ENCODE peak calls at places on chromosome 12, in ten cellular contexts. One of them, this sample, is unnamed.
A peak's percentile ranks its signal among the peaks of the same experiment; 100 is the strongest.

GRCh38 chr12:78966926-78967325 is 102.4 kb downstream of the SYT1 start:
- DNase-seq in CD8-positive, alpha-beta T cell: no peak
- DNase-seq in trophoblast cell: no peak
- DNase-seq in aorta: no peak
- DNase-seq in breast epithelium: no peak
- DNase-seq in tibial artery: no peak
- DNase-seq in MM.1S: no peak
- DNase-seq in CD8-positive, alpha-beta memory T cell: no peak
- DNase-seq in pancreas: no peak
- DNase-seq in PC-3: no peak
- DNase-seq in this sample: no peak

GRCh38 chr12:113500662-113501435 is 29.2 kb upstream of the LHX5 start:
- DNase-seq in aorta: no peak
- DNase-seq in breast epithelium: no peak
- DNase-seq in trophoblast cell: no peak
- DNase-seq in CD8-positive, alpha-beta T cell: no peak
- DNase-seq in CD8-positive, alpha-beta memory T cell: no peak
- DNase-seq in PC-3: no peak
- DNase-seq in tibial artery: no peak
- DNase-seq in pancreas: no peak
- DNase-seq in MM.1S: no peak
- DNase-seq in this sample: no peak

GRCh38 chr12:81161680-81162079 is 83.8 kb downstream of the ACSS3 start:
- DNase-seq in PC-3: no peak
- DNase-seq in CD8-positive, alpha-beta memory T cell: no peak
- DNase-seq in trophoblast cell: no peak
- DNase-seq in MM.1S: no peak
- DNase-seq in CD8-positive, alpha-beta T cell: no peak
- DNase-seq in aorta: no peak
- DNase-seq in breast epithelium: no peak
- DNase-seq in tibial artery: no peak
- DNase-seq in pancreas: no peak
- DNase-seq in this sample: no peak

GRCh38 chr12:65867428-65867827 is 43.1 kb downstream of the HMGA2 start:
- DNase-seq in breast epithelium: no peak
- DNase-seq in MM.1S: no peak
- DNase-seq in CD8-positive, alpha-beta memory T cell: no peak
- DNase-seq in aorta: no peak
- DNase-seq in tibial artery: no peak
- DNase-seq in pancreas: no peak
- DNase-seq in trophoblast cell: no peak
- DNase-seq in CD8-positive, alpha-beta T cell: no peak
- DNase-seq in PC-3: peak; percentile 54
- DNase-seq in this sample: peak; percentile 48

GRCh38 chr12:78146365-78146772 is 315.7 kb downstream of the NAV3 start:
- DNase-seq in PC-3: peak; percentile 47
- DNase-seq in trophoblast cell: peak; percentile 48
- DNase-seq in CD8-positive, alpha-beta T cell: no peak
- DNase-seq in pancreas: no peak
- DNase-seq in tibial artery: no peak
- DNase-seq in MM.1S: peak; percentile 42
- DNase-seq in CD8-positive, alpha-beta memory T cell: no peak
- DNase-seq in breast epithelium: no peak
- DNase-seq in aorta: no peak
- DNase-seq in this sample: peak; percentile 13

GRCh38 chr12:109715310-109716091 is 1.9 kb downstream of the FAM222A start:
- DNase-seq in breast epithelium: no peak
- DNase-seq in tibial artery: no peak
- DNase-seq in aorta: peak; percentile 76
- DNase-seq in trophoblast cell: no peak
- DNase-seq in pancreas: peak; percentile 80
- DNase-seq in MM.1S: peak; percentile 6
- DNase-seq in CD8-positive, alpha-beta T cell: no peak
- DNase-seq in PC-3: no peak
- DNase-seq in CD8-positive, alpha-beta memory T cell: no peak
- DNase-seq in this sample: no peak

GRCh38 chr12:116321913-116322312 is 44.4 kb upstream of the MED13L start:
- DNase-seq in CD8-positive, alpha-beta memory T cell: no peak
- DNase-seq in MM.1S: no peak
- DNase-seq in trophoblast cell: no peak
- DNase-seq in PC-3: no peak
- DNase-seq in tibial artery: no peak
- DNase-seq in aorta: no peak
- DNase-seq in CD8-positive, alpha-beta T cell: no peak
- DNase-seq in pancreas: no peak
- DNase-seq in breast epithelium: no peak
- DNase-seq in this sample: no peak

GRCh38 chr12:57604454-57605307 is at the start of gene DTX3:
- DNase-seq in PC-3: no peak
- DNase-seq in tibial artery: peak; percentile 65
- DNase-seq in breast epithelium: no peak
- DNase-seq in CD8-positive, alpha-beta memory T cell: no peak
- DNase-seq in CD8-positive, alpha-beta T cell: peak; percentile 65
- DNase-seq in aorta: no peak
- DNase-seq in trophoblast cell: no peak
- DNase-seq in MM.1S: peak; percentile 26
- DNase-seq in pancreas: no peak
- DNase-seq in this sample: no peak

GRCh38 chr12:116803018-116803736 is 65.1 kb downstream of the RNFT2 start:
- DNase-seq in PC-3: no peak
- DNase-seq in MM.1S: peak; percentile 77
- DNase-seq in trophoblast cell: no peak
- DNase-seq in breast epithelium: no peak
- DNase-seq in aorta: no peak
- DNase-seq in CD8-positive, alpha-beta T cell: no peak
- DNase-seq in pancreas: no peak
- DNase-seq in CD8-positive, alpha-beta memory T cell: no peak
- DNase-seq in tibial artery: no peak
- DNase-seq in this sample: no peak

GRCh38 chr12:132354982-132355680 is 25.7 kb upstream of the GALNT9 start:
- DNase-seq in PC-3: no peak
- DNase-seq in trophoblast cell: no peak
- DNase-seq in breast epithelium: no peak
- DNase-seq in MM.1S: no peak
- DNase-seq in CD8-positive, alpha-beta T cell: no peak
- DNase-seq in pancreas: no peak
- DNase-seq in aorta: peak; percentile 69
- DNase-seq in tibial artery: no peak
- DNase-seq in CD8-positive, alpha-beta memory T cell: no peak
- DNase-seq in this sample: no peak
- H3K4me1 ChIP-seq in PC-3: peaks cover 5% of the 10 kb centered on the region
- H3K4me1 ChIP-seq in trophoblast cell: no peaks in the 10 kb centered on the region
- H3K4me1 ChIP-seq in breast epithelium: no peaks in the 10 kb centered on the region
- H3K4me1 ChIP-seq in MM.1S: no peaks in the 10 kb centered on the region
- H3K4me1 ChIP-seq in CD8-positive, alpha-beta T cell: no peaks in the 10 kb centered on the region
- H3K4me1 ChIP-seq in pancreas: no peaks in the 10 kb centered on the region
- H3K4me1 ChIP-seq in aorta: no peaks in the 10 kb centered on the region
- H3K4me1 ChIP-seq in tibial artery: no peaks in the 10 kb centered on the region
- H3K4me1 ChIP-seq in CD8-positive, alpha-beta memory T cell: no peaks in the 10 kb centered on the region
- H3K4me1 ChIP-seq in this sample: no peaks in the 10 kb centered on the region

DNA sequence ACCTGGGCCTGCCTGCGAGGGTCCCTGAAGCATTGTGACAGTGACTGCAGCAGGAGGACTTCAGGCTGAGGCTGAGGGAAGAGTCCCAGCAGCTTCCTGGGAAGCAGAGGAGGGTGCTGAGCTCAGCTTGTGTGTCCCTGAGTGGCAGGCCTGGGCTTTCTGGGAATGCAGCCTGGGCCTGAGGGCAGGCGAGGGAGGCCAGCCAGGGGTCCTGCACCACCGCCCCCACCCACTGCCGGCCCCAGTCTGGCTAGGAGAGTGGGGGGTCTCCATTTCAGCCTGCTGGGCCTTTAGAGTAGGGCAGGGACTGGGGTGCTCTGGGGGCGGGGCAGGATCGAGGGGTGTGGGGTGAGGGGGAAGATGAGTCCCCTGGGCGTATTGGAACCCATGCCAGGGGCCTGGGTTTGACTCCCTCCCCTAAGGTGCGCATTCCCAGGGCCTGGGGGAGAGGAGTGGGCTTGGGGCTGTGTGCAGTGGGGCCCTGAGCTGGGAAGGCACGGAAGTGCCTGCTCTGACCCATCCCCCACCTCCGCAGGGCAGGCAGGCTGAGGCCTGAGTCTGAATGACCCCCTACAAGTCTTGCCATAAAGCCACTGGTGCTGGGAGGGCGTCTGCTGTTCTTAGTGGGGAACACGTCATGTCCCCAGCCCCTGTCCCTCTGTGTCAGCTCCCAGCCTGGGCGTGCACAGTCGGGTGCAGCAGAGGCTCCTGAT is 46.4 kb downstream of the KRT80 start:
- DNase-seq in aorta: no peak
- DNase-seq in pancreas: no peak
- DNase-seq in CD8-positive, alpha-beta memory T cell: no peak
- DNase-seq in PC-3: peak; percentile 30
- DNase-seq in MM.1S: no peak
- DNase-seq in tibial artery: no peak
- DNase-seq in trophoblast cell: no peak
- DNase-seq in CD8-positive, alpha-beta T cell: no peak
- DNase-seq in breast epithelium: no peak
- DNase-seq in this sample: no peak
- H3K27ac ChIP-seq in aorta: no peak overlapping the region
- H3K27ac ChIP-seq in pancreas: no peak overlapping the region
- H3K27ac ChIP-seq in CD8-positive, alpha-beta memory T cell: no peak overlapping the region
- H3K27ac ChIP-seq in PC-3: peak overlapping the region; percentile 100
- H3K27ac ChIP-seq in MM.1S: no peak overlapping the region
- H3K27ac ChIP-seq in tibial artery: no peak overlapping the region
- H3K27ac ChIP-seq in trophoblast cell: peak overlapping the region; percentile 31
- H3K27ac ChIP-seq in CD8-positive, alpha-beta T cell: no peak overlapping the region
- H3K27ac ChIP-seq in breast epithelium: peak overlapping the region; percentile 100
- H3K27ac ChIP-seq in this sample: peak overlapping the region; percentile 100

DNA sequence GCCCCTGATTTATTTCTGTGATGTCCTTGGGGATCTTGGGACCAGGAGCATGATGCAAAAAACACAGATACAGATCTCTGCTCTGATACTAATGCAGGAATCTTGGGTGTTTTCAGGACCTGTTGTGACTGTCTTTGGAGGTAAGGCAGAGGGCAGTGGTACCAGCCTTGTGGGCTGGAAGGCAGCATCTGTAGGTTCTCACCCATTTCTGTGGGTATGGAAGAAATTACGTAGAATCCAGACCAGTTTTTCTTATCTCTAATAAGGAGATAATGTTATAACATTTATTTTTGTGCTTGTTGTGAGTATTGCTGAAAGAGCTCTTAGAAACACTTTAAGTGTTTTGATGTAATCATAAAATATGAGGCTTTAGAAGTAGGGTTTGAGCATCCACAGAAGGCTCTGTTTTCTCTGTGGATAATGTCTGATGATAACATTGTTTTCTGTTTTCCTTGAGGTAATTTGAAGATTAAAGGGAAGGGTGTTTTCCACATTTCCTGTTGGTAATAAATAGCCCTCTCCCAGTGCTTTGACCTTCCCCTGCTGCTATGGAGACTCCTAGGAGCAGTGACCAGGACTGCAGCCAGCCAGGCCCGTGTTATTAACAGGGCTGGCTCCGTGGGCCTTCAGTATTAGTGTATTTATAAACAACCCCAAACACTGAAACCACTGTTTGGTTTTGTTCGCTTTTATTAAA is 9.4 kb upstream of the DCP1B start:
- DNase-seq in trophoblast cell: no peak
- DNase-seq in PC-3: no peak
- DNase-seq in tibial artery: peak; percentile 28
- DNase-seq in breast epithelium: no peak
- DNase-seq in CD8-positive, alpha-beta T cell: no peak
- DNase-seq in aorta: no peak
- DNase-seq in MM.1S: no peak
- DNase-seq in CD8-positive, alpha-beta memory T cell: no peak
- DNase-seq in pancreas: no peak
- DNase-seq in this sample: no peak
- H3K4me1 ChIP-seq in trophoblast cell: peaks cover 13% of the 10 kb centered on the region
- H3K4me1 ChIP-seq in PC-3: no peaks in the 10 kb centered on the region
- H3K4me1 ChIP-seq in tibial artery: peaks cover 11% of the 10 kb centered on the region
- H3K4me1 ChIP-seq in breast epithelium: no peaks in the 10 kb centered on the region
- H3K4me1 ChIP-seq in CD8-positive, alpha-beta T cell: no peaks in the 10 kb centered on the region
- H3K4me1 ChIP-seq in aorta: no peaks in the 10 kb centered on the region
- H3K4me1 ChIP-seq in MM.1S: no peaks in the 10 kb centered on the region
- H3K4me1 ChIP-seq in CD8-positive, alpha-beta memory T cell: no peaks in the 10 kb centered on the region
- H3K4me1 ChIP-seq in pancreas: no peaks in the 10 kb centered on the region
- H3K4me1 ChIP-seq in this sample: no peaks in the 10 kb centered on the region

GRCh38 chr12:49946497-49946896 is 4.0 kb upstream of the AQP2 start:
- DNase-seq in breast epithelium: no peak
- DNase-seq in aorta: no peak
- DNase-seq in PC-3: no peak
- DNase-seq in CD8-positive, alpha-beta T cell: no peak
- DNase-seq in trophoblast cell: no peak
- DNase-seq in pancreas: no peak
- DNase-seq in MM.1S: no peak
- DNase-seq in tibial artery: no peak
- DNase-seq in CD8-positive, alpha-beta memory T cell: no peak
- DNase-seq in this sample: no peak
- H3K27ac ChIP-seq in breast epithelium: no peak overlapping the region
- H3K27ac ChIP-seq in aorta: no peak overlapping the region
- H3K27ac ChIP-seq in PC-3: no peak overlapping the region
- H3K27ac ChIP-seq in CD8-positive, alpha-beta T cell: no peak overlapping the region
- H3K27ac ChIP-seq in trophoblast cell: no peak overlapping the region
- H3K27ac ChIP-seq in pancreas: no peak overlapping the region
- H3K27ac ChIP-seq in MM.1S: no peak overlapping the region
- H3K27ac ChIP-seq in tibial artery: no peak overlapping the region
- H3K27ac ChIP-seq in CD8-positive, alpha-beta memory T cell: no peak overlapping the region
- H3K27ac ChIP-seq in this sample: no peak overlapping the region

This sample was measured in foreskin keratinocyte.